ENCODE peak calls at places on chromosomes 3 and 15, in seven cellular contexts. D is adrenal gland, V is AG04450, G is A549, E is esophagus muscularis mucosa, P is RWPE1, M is hepatocyte. B is an unnamed sample.

GRCh38 chr15:23416349-23417276 is 30.4 kb downstream of the GOLGA6L2 start:
- DNase-seq in D (no peak), V (no peak), G (no peak), E (no peak), P (no peak), M (no peak), B (no peak)

GRCh38 chr3:49166752-49167556 is 823 bp upstream of the CCDC71 start:
- DNase-seq in D (no peak), V (no peak), G (no peak), E (no peak), P (no peak), M (no peak), B (no peak)

GRCh38 chr15:81492303-81492702 is 118.3 kb upstream of the TMC3 start:
- DNase-seq in D (no peak), V (no peak), G (no peak), E (no peak), P (no peak), M (no peak), B (no peak)

GRCh38 chr3:29064085-29064484 is 216.8 kb upstream of the RBMS3 start:
- DNase-seq in D (no peak), V (peak), G (no peak), E (no peak), P (no peak), M (no peak), B (no peak)

GRCh38 chr15:50740955-50741354 is 24.6 kb downstream of the SPPL2A start:
- DNase-seq in D (no peak), V (no peak), G (no peak), E (no peak), P (no peak), M (no peak), B (no peak)

GRCh38 chr3:38649500-38650247 is at the start of gene SCN5A:
- DNase-seq in D (peak), V (no peak), G (peak), E (peak), P (peak), M (peak), B (no peak)

GRCh38 chr15:90046846-90047481 is 45.8 kb downstream of the ZNF710 start:
- DNase-seq in D (no peak), V (no peak), G (no peak), E (no peak), P (peak), M (no peak), B (no peak)

GRCh38 chr15:52783929-52784798 is 6.0 kb downstream of the ONECUT1 start:
- DNase-seq in D (no peak), V (no peak), G (peak), E (no peak), P (peak), M (peak), B (no peak)

GRCh38 chr15:80855206-80855605 is 76.0 kb downstream of the CEMIP start:
- DNase-seq in D (no peak), V (no peak), G (no peak), E (no peak), P (no peak), M (no peak), B (no peak)

GRCh38 chr15:31397851-31398661 is 71.4 kb downstream of the KLF13 start:
- DNase-seq in D (no peak), V (no peak), G (no peak), E (peak), P (peak), M (peak), B (no peak)

GRCh38 chr3:86969500-86970189 is 21.3 kb downstream of the VGLL3 start:
- DNase-seq in D (peak), V (no peak), G (no peak), E (no peak), P (no peak), M (no peak), B (no peak)

GRCh38 chr3:73210759-73211158 is 149.3 kb downstream of the EBLN2 start:
- DNase-seq in D (no peak), V (no peak), G (no peak), E (no peak), P (no peak), M (no peak), B (no peak)

GRCh38 chr3:10142707-10143560 is 1.4 kb downstream of the VHL start:
- DNase-seq in D (peak), V (no peak), G (peak), E (no peak), P (peak), M (no peak), B (peak)

GRCh38 chr3:10136426-10137005 is 5.1 kb upstream of the VHL start:
- DNase-seq in D (no peak), V (no peak), G (no peak), E (no peak), P (no peak), M (no peak), B (no peak)

GRCh38 chr3:10137178-10137577 is 4.4 kb upstream of the VHL start:
- DNase-seq in D (no peak), V (no peak), G (no peak), E (no peak), P (no peak), M (no peak), B (no peak)

GRCh38 chr3:10145685-10146084 is 4.1 kb downstream of the VHL start:
- DNase-seq in D (no peak), V (no peak), G (no peak), E (no peak), P (no peak), M (no peak), B (no peak)

DNA sequence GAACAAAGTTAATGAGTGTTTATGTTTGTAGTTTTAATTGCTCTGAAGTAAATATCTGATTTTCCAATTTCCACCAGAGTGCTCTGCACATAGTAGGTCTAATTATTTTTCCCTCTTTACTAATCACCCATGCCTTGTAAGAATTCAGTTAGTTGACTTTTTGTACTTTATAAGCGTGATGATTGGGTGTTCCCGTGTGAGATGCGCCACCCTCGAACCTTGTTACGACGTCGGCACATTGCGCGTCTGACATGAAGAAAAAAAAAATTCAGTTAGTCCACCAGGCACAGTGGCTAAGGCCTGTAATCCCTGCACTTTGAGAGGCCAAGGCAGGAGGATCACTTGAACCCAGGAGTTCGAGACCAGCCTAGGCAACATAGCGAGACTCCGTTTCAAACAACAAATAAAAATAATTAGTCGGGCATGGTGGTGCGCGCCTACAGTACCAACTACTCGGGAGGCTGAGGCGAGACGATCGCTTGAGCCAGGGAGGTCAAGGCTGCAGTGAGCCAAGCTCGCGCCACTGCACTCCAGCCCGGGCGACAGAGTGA is 507 bp upstream of the VHL start:
- DNase-seq in D (no peak), V (no peak), G (no peak), E (no peak), P (no peak), M (no peak), B (no peak)
- H3K27ac ChIP-seq in D (no peak), V (no peak), G (peak), E (peak), P (peak), M (peak), B (peak)

DNA sequence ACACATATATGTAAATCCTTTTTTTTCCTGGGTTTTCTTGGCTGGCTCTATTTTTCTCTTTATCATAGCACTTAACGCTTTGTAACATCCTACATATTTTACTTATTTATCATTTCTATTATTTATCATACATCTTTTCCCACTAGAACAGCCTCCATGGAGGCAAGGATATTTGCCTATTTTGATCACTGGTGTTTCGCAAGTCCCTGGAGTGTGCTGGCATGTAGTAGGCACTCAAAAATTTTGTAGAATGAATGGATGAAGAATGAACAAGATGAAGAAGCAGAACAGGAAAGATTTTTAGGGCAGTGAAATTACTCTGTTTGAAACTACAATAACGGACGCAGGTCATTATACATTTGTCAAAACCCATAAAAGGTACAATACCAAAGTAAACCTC is 83.0 kb upstream of the PTX3 start:
- DNase-seq in D (no peak), V (no peak), G (no peak), E (no peak), P (no peak), M (no peak), B (no peak)
- H3K27ac ChIP-seq in D (no peak), V (no peak), G (no peak), E (no peak), P (no peak), M (no peak), B (no peak)

GRCh38 chr3:113151475-113152031 is 59.8 kb upstream of the BOC start:
- DNase-seq in D (peak), V (no peak), G (no peak), E (no peak), P (no peak), M (peak), B (peak)

GRCh38 chr3:113156816-113157333 is 54.5 kb upstream of the BOC start:
- DNase-seq in D (no peak), V (no peak), G (no peak), E (peak), P (no peak), M (no peak), B (no peak)

GRCh38 chr3:113150253-113150652 is 61.1 kb upstream of the BOC start:
- DNase-seq in D (no peak), V (no peak), G (no peak), E (no peak), P (no peak), M (no peak), B (no peak)

GRCh38 chr3:113157408-113157980 is 53.9 kb upstream of the BOC start:
- DNase-seq in D (no peak), V (no peak), G (no peak), E (peak), P (no peak), M (no peak), B (peak)

GRCh38 chr3:113153499-113154107 is 57.8 kb upstream of the BOC start:
- DNase-seq in D (no peak), V (no peak), G (no peak), E (no peak), P (no peak), M (no peak), B (no peak)
- H3K27ac ChIP-seq in D (no peak), V (no peak), G (no peak), E (peak), P (no peak), M (no peak), B (peak)

DNA sequence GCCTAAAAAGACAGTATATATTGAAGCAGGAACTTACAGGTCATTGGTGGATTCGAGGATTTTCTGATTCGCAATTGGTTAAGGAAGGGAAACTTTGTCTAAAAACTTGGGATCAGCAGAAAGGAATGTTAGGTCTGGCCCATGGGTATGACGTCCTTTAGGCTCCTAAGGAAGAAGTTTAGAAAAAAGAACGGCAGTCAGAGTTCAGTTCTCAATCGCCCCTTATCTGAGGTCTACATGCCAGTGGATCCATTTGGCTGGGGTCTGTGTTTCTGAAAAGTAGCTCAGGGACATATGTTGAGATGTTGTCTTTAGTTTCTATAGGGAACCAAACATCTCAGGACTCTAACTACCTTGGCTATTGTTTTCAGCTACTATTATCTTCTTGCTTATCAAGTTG is 33.2 kb upstream of the ACP3 start:
- DNase-seq in D (no peak), V (no peak), G (no peak), E (peak), P (no peak), M (no peak), B (no peak)
- H3K27ac ChIP-seq in D (no peak), V (no peak), G (no peak), E (no peak), P (no peak), M (peak), B (no peak)

GRCh38 chr3:159907828-159908227 is 80.8 kb upstream of the IL12A start:
- DNase-seq in D (no peak), V (no peak), G (no peak), E (no peak), P (no peak), M (no peak), B (no peak)

GRCh38 chr3:159911011-159911663 is 77.5 kb upstream of the IL12A start:
- DNase-seq in D (no peak), V (no peak), G (no peak), E (peak), P (no peak), M (no peak), B (no peak)

GRCh38 chr3:159914421-159914820 is 74.2 kb upstream of the IL12A start:
- DNase-seq in D (no peak), V (no peak), G (no peak), E (peak), P (no peak), M (no peak), B (no peak)

GRCh38 chr3:159913712-159914414 is 74.8 kb upstream of the IL12A start:
- DNase-seq in D (no peak), V (no peak), G (no peak), E (peak), P (no peak), M (no peak), B (no peak)

DNA sequence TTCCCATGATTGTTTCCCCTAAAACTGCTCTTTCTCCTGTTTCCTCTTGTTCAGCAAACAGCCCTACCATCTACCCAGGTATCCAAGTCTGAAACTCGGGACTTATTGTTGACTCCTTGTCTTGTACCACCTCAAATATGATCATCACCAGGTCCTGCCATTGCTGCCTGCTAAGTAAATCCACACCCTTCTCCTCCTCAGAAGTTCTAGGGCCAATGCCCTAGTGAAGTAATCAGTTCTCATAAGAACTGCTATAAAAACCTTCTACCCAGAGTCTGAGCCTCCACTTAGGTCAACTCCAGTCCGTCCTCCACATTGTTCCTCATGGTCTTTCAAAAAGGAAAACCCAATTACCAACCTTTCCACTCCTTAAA is 77.0 kb upstream of the IL12A start:
- DNase-seq in D (no peak), V (no peak), G (no peak), E (peak), P (no peak), M (no peak), B (no peak)
- H3K27ac ChIP-seq in D (no peak), V (no peak), G (no peak), E (no peak), P (no peak), M (no peak), B (no peak)

DNA sequence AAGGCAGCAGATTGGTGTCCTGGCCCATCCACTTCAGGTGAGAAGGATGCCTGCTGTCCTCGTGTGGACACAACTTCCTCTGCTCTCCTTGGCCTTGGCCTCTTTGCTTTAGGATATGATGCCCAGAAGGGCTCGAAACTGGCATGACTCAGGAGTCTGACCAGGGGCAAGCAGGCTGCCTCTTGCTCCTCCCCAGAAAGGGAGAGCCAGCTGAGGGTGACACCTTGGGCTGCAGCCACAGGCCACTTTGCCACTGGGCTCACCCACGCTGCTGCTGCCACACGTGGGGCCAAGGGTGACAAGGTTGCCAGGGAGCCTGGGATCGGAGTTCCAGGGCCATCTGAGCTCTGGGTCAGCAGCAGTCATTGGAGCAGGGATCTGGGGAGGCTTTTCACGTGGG is 267.9 kb upstream of the CTDSPL start:
- DNase-seq in D (peak), V (no peak), G (no peak), E (no peak), P (no peak), M (no peak), B (no peak)
- H3K27ac ChIP-seq in D (no peak), V (no peak), G (no peak), E (peak), P (no peak), M (no peak), B (no peak)

GRCh38 chr3:32423956-32424558 is 32.4 kb downstream of the CMTM7 start:
- DNase-seq in D (no peak), V (no peak), G (no peak), E (peak), P (no peak), M (no peak), B (no peak)

GRCh38 chr3:32421185-32421584 is 29.5 kb downstream of the CMTM7 start:
- DNase-seq in D (no peak), V (no peak), G (no peak), E (no peak), P (no peak), M (no peak), B (no peak)

GRCh38 chr3:32421991-32422859 is 30.6 kb downstream of the CMTM7 start:
- DNase-seq in D (peak), V (no peak), G (peak), E (peak), P (peak), M (no peak), B (peak)

GRCh38 chr3:32423534-32423933 is 31.9 kb downstream of the CMTM7 start:
- DNase-seq in D (no peak), V (no peak), G (no peak), E (peak), P (no peak), M (no peak), B (no peak)

GRCh38 chr3:32422943-32423342 is 31.3 kb downstream of the CMTM7 start:
- DNase-seq in D (no peak), V (no peak), G (no peak), E (peak), P (no peak), M (no peak), B (no peak)
- H3K27ac ChIP-seq in D (no peak), V (no peak), G (no peak), E (no peak), P (peak), M (no peak), B (no peak)

B was measured in uterus.